ENCODE peak calls at places on chromosome 21, in six cellular contexts. One of them, this sample, is unnamed.
A peak's percentile ranks its signal among the peaks of the same experiment; 100 is the strongest.

GRCh38 chr21:35408401-35408800 is 359.3 kb upstream of the RUNX1 start:
- DNase-seq in cardiac muscle cell: no peak
- DNase-seq in tibial nerve: no peak
- DNase-seq in Panc1: no peak
- DNase-seq in left ventricle myocardium inferior: no peak
- DNase-seq in thoracic aorta: no peak
- DNase-seq in this sample: no peak

GRCh38 chr21:21028275-21028814 is 30.1 kb downstream of the NCAM2 start:
- DNase-seq in cardiac muscle cell: no peak
- DNase-seq in tibial nerve: no peak
- DNase-seq in Panc1: no peak
- DNase-seq in left ventricle myocardium inferior: no peak
- DNase-seq in thoracic aorta: no peak
- DNase-seq in this sample: no peak

GRCh38 chr21:31281561-31281960 is 62.5 kb downstream of the TIAM1 start:
- DNase-seq in cardiac muscle cell: no peak
- DNase-seq in tibial nerve: no peak
- DNase-seq in Panc1: no peak
- DNase-seq in left ventricle myocardium inferior: no peak
- DNase-seq in thoracic aorta: no peak
- DNase-seq in this sample: no peak

GRCh38 chr21:28207776-28208175 is 784.9 kb downstream of the LTN1 start:
- DNase-seq in cardiac muscle cell: no peak
- DNase-seq in tibial nerve: no peak
- DNase-seq in Panc1: no peak
- DNase-seq in left ventricle myocardium inferior: no peak
- DNase-seq in thoracic aorta: no peak
- DNase-seq in this sample: no peak

GRCh38 chr21:24870633-24871032 is 736.6 kb downstream of the MRPL39 start:
- DNase-seq in cardiac muscle cell: no peak
- DNase-seq in tibial nerve: no peak
- DNase-seq in Panc1: no peak
- DNase-seq in left ventricle myocardium inferior: no peak
- DNase-seq in thoracic aorta: no peak
- DNase-seq in this sample: no peak

GRCh38 chr21:21247441-21247840 is 249.2 kb downstream of the NCAM2 start:
- DNase-seq in cardiac muscle cell: no peak
- DNase-seq in tibial nerve: no peak
- DNase-seq in Panc1: no peak
- DNase-seq in left ventricle myocardium inferior: no peak
- DNase-seq in thoracic aorta: no peak
- DNase-seq in this sample: no peak

GRCh38 chr21:28227881-28228623 is 764.6 kb downstream of the LTN1 start:
- DNase-seq in cardiac muscle cell: no peak
- DNase-seq in tibial nerve: no peak
- DNase-seq in Panc1: no peak
- DNase-seq in left ventricle myocardium inferior: no peak
- DNase-seq in thoracic aorta: no peak
- DNase-seq in this sample: no peak

GRCh38 chr21:31908106-31909031 is 35.5 kb downstream of the HUNK start:
- DNase-seq in cardiac muscle cell: no peak
- DNase-seq in tibial nerve: no peak
- DNase-seq in Panc1: no peak
- DNase-seq in left ventricle myocardium inferior: no peak
- DNase-seq in thoracic aorta: no peak
- DNase-seq in this sample: no peak

GRCh38 chr21:38095220-38095619 is 161.6 kb upstream of the KCNJ15 start:
- DNase-seq in cardiac muscle cell: no peak
- DNase-seq in tibial nerve: no peak
- DNase-seq in Panc1: no peak
- DNase-seq in left ventricle myocardium inferior: no peak
- DNase-seq in thoracic aorta: no peak
- DNase-seq in this sample: no peak

GRCh38 chr21:27646691-27647090 is 679.8 kb upstream of the ADAMTS5 start:
- DNase-seq in cardiac muscle cell: no peak
- DNase-seq in tibial nerve: no peak
- DNase-seq in Panc1: no peak
- DNase-seq in left ventricle myocardium inferior: no peak
- DNase-seq in thoracic aorta: no peak
- DNase-seq in this sample: no peak

GRCh38 chr21:35222541-35222941 is 173.4 kb upstream of the RUNX1 start:
- DNase-seq in cardiac muscle cell: no peak
- DNase-seq in tibial nerve: no peak
- DNase-seq in Panc1: no peak
- DNase-seq in left ventricle myocardium inferior: no peak
- DNase-seq in thoracic aorta: no peak
- DNase-seq in this sample: no peak

GRCh38 chr21:34909492-34910292 is 139.4 kb downstream of the RUNX1 start:
- DNase-seq in cardiac muscle cell: no peak
- DNase-seq in tibial nerve: no peak
- DNase-seq in Panc1: no peak
- DNase-seq in left ventricle myocardium inferior: no peak
- DNase-seq in thoracic aorta: no peak
- DNase-seq in this sample: no peak

GRCh38 chr21:27827972-27828371 is 861.1 kb upstream of the ADAMTS5 start:
- DNase-seq in cardiac muscle cell: no peak
- DNase-seq in tibial nerve: no peak
- DNase-seq in Panc1: no peak
- DNase-seq in left ventricle myocardium inferior: no peak
- DNase-seq in thoracic aorta: no peak
- DNase-seq in this sample: no peak

GRCh38 chr21:31218830-31219608 is 125.0 kb downstream of the TIAM1 start:
- DNase-seq in cardiac muscle cell: no peak
- DNase-seq in tibial nerve: peak; percentile 62
- DNase-seq in Panc1: no peak
- DNase-seq in left ventricle myocardium inferior: peak; percentile 50
- DNase-seq in thoracic aorta: peak; percentile 9
- DNase-seq in this sample: no peak

GRCh38 chr21:42906222-42906621 is 13.1 kb downstream of the NDUFV3 start:
- DNase-seq in cardiac muscle cell: no peak
- DNase-seq in tibial nerve: no peak
- DNase-seq in Panc1: no peak
- DNase-seq in left ventricle myocardium inferior: no peak
- DNase-seq in thoracic aorta: no peak
- DNase-seq in this sample: no peak

GRCh38 chr21:42903817-42904216 is 10.7 kb downstream of the NDUFV3 start:
- DNase-seq in cardiac muscle cell: no peak
- DNase-seq in tibial nerve: no peak
- DNase-seq in Panc1: no peak
- DNase-seq in left ventricle myocardium inferior: no peak
- DNase-seq in thoracic aorta: no peak
- DNase-seq in this sample: no peak

GRCh38 chr21:42905195-42905594 is 12.1 kb downstream of the NDUFV3 start:
- DNase-seq in cardiac muscle cell: no peak
- DNase-seq in tibial nerve: no peak
- DNase-seq in Panc1: no peak
- DNase-seq in left ventricle myocardium inferior: no peak
- DNase-seq in thoracic aorta: no peak
- DNase-seq in this sample: no peak
- H3K36me3 ChIP-seq in cardiac muscle cell: peaks cover 51% of the 10 kb centered on the region
- H3K36me3 ChIP-seq in tibial nerve: no peaks in the 10 kb centered on the region
- H3K36me3 ChIP-seq in Panc1: peaks cover 2% of the 10 kb centered on the region
- H3K36me3 ChIP-seq in left ventricle myocardium inferior: peaks cover 97% of the 10 kb centered on the region
- H3K36me3 ChIP-seq in thoracic aorta: peaks cover 50% of the 10 kb centered on the region
- H3K36me3 ChIP-seq in this sample: peaks cover 89% of the 10 kb centered on the region

DNA sequence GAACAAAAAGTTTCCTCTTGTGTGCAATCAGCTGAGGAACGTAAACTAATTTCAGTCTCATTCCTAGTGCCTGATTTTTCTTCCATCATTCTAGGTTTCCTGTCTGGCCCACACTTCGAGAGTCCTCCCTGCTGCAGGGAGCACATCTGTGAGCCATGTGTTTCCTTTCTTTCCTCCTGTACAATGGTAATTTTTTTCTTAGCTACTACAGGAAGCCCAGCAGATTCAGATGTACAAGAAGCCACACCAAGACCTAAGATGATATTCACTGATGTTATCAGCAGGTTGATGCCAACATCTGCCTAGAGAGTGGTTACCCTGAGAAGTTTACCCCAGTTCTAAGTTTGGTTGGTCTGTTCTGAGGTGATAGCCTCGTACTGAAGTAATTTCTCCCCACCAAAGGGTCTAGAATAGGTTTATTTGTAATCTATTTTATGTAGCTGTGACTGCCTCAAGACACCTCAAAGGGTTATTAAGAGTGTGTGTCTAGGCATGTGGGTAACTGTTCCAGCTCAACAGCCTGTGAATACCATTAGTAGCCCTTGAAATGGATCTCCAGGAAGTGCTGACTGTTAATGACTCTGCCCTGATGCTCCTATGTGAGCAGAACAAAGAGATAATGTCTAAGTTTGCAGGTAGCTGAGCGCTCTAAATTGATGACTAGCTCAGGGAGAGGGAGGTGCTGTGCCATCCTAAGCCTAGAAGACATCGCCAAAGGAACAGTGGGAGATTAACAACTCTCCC is 31.7 kb upstream of the CLDN14 start:
- DNase-seq in cardiac muscle cell: no peak
- DNase-seq in tibial nerve: no peak
- DNase-seq in Panc1: no peak
- DNase-seq in left ventricle myocardium inferior: no peak
- DNase-seq in thoracic aorta: no peak
- DNase-seq in this sample: no peak
- H3K4me1 ChIP-seq in cardiac muscle cell: no peaks in the 10 kb centered on the region
- H3K4me1 ChIP-seq in tibial nerve: no peaks in the 10 kb centered on the region
- H3K4me1 ChIP-seq in Panc1: no peaks in the 10 kb centered on the region
- H3K4me1 ChIP-seq in left ventricle myocardium inferior: no peaks in the 10 kb centered on the region
- H3K4me1 ChIP-seq in thoracic aorta: no peaks in the 10 kb centered on the region
- H3K4me1 ChIP-seq in this sample: no peaks in the 10 kb centered on the region

DNA sequence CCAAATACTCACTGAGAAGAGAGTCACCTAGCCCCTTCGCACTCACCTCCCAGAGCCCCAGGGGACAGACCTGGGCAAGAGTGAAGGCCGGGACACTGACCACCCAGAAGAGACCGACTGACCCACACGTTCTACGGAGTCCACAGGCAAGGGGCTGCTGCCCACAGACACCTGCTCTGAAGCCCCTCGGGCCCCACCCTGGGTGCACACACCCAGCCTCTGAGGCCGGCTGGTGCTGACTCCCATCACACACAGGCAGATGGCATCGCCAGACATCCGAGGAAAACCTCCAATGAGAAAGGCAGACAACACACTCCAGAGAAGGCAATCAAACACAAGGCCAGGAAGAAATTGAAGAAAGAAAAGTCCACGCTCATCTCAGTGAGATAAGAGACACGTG is 22.1 kb downstream of the WDR4 start:
- DNase-seq in cardiac muscle cell: no peak
- DNase-seq in tibial nerve: no peak
- DNase-seq in Panc1: no peak
- DNase-seq in left ventricle myocardium inferior: no peak
- DNase-seq in thoracic aorta: no peak
- DNase-seq in this sample: no peak
- H3K36me3 ChIP-seq in cardiac muscle cell: peaks cover 28% of the 10 kb centered on the region
- H3K36me3 ChIP-seq in tibial nerve: no peaks in the 10 kb centered on the region
- H3K36me3 ChIP-seq in Panc1: peaks cover 3% of the 10 kb centered on the region
- H3K36me3 ChIP-seq in left ventricle myocardium inferior: peaks cover 81% of the 10 kb centered on the region
- H3K36me3 ChIP-seq in thoracic aorta: peaks cover 62% of the 10 kb centered on the region
- H3K36me3 ChIP-seq in this sample: peaks cover 95% of the 10 kb centered on the region

DNA sequence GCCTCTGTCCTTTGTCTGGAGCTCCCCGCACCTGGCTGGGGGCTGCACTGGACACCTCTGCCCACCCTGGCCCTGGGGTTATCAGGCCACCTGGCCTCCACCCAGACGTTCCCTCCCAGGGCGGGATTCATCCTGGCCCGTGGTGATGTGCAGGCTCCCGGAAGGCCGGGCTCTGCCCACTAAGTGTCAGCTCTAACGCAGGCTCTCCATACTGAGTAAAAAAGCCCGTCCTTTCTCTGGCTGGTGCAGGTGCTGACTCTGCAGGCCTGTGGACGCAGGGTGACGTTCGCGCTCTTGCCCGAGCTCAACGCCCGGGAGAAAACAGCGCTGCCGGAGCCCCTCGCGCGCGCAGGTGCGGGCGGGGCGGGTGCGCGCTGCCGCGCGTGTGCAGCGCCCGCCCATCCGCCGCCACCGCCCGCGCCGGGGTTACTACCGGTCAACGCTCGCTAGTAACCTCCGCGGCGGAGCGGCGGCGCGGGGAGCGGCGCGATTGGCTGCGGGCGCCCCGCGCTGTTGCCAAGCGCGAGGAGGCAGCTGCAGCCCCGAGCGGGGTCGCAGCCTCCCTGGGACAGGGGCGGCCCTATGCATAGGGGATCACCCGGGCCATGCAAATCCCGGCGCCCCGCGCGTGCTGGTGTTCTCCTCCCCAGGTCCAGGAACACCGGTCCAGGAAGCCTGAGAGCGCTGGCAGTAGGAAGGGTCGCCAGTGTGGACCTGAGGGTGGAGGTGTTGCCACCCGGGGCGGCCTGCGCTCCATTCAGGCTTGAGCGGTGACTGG is 15.7 kb downstream of the ABCG1 start:
- DNase-seq in cardiac muscle cell: peak; percentile 87
- DNase-seq in tibial nerve: no peak
- DNase-seq in Panc1: no peak
- DNase-seq in left ventricle myocardium inferior: peak; percentile 72
- DNase-seq in thoracic aorta: no peak
- DNase-seq in this sample: peak; percentile 88
- H3K4me1 ChIP-seq in cardiac muscle cell: peaks cover 34% of the 10 kb centered on the region
- H3K4me1 ChIP-seq in tibial nerve: peaks cover 24% of the 10 kb centered on the region
- H3K4me1 ChIP-seq in Panc1: peaks cover 15% of the 10 kb centered on the region
- H3K4me1 ChIP-seq in left ventricle myocardium inferior: peaks cover 97% of the 10 kb centered on the region
- H3K4me1 ChIP-seq in thoracic aorta: peaks cover 27% of the 10 kb centered on the region
- H3K4me1 ChIP-seq in this sample: peaks cover 82% of the 10 kb centered on the region

DNA sequence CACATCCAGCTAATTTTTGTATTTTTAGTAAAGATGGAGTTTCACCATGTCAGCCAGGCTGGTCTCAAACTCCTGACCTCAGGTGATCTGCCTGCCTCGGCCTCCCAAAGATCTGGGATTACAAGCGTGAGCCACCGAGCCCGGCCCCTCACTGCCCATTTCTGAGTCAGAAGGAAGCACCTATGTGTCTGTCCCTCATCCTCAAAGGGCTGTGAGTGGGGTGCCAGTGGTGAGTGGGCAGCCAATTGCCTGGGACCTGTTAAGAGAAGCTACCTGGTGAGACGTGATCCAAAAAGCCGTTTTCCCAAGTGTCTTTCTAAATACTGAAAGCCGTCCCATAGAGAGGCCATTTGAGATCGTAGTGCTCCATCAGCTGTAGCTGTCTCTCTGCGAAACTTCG is 27.1 kb upstream of the PDXK start:
- DNase-seq in cardiac muscle cell: no peak
- DNase-seq in tibial nerve: no peak
- DNase-seq in Panc1: no peak
- DNase-seq in left ventricle myocardium inferior: no peak
- DNase-seq in thoracic aorta: no peak
- DNase-seq in this sample: no peak
- H3K36me3 ChIP-seq in cardiac muscle cell: peaks cover 47% of the 10 kb centered on the region
- H3K36me3 ChIP-seq in tibial nerve: no peaks in the 10 kb centered on the region
- H3K36me3 ChIP-seq in Panc1: no peaks in the 10 kb centered on the region
- H3K36me3 ChIP-seq in left ventricle myocardium inferior: peaks cover 87% of the 10 kb centered on the region
- H3K36me3 ChIP-seq in thoracic aorta: peaks cover 45% of the 10 kb centered on the region
- H3K36me3 ChIP-seq in this sample: peaks cover 69% of the 10 kb centered on the region

This sample was measured in upper lobe of right lung.